ENCODE peak calls at places on chromosomes 5 and 9, in seven cellular contexts. T, Z, U, O, I, S and B are unnamed samples.

GRCh38 chr9:137385061-137385655 is 37.8 kb downstream of the EXD3 start:
- DNase-seq in T (no peak), Z (no peak), U (no peak), O (no peak), I (no peak), S (no peak), B (no peak)

GRCh38 chr5:95281211-95281610 is 3.7 kb downstream of the MCTP1 start:
- DNase-seq in T (peak), Z (no peak), U (no peak), O (no peak), I (no peak), S (peak), B (no peak)

GRCh38 chr5:126806-127205 is 34.8 kb downstream of the PLEKHG4B start:
- DNase-seq in T (no peak), Z (no peak), U (no peak), O (no peak), I (no peak), S (no peak), B (no peak)

GRCh38 chr5:10235350-10235749 is 14.3 kb downstream of the ATPSCKMT start:
- DNase-seq in T (peak), Z (no peak), U (no peak), O (no peak), I (no peak), S (no peak), B (no peak)

GRCh38 chr5:127705120-127705892 is 2.1 kb downstream of the CCDC192 start:
- DNase-seq in T (peak), Z (peak), U (no peak), O (no peak), I (no peak), S (peak), B (peak)

GRCh38 chr5:137791387-137791786 is 37.2 kb upstream of the HNRNPA0 start:
- DNase-seq in T (no peak), Z (no peak), U (no peak), O (no peak), I (no peak), S (no peak), B (no peak)

GRCh38 chr9:137406876-137407589 is 15.9 kb downstream of the EXD3 start:
- DNase-seq in T (peak), Z (no peak), U (peak), O (peak), I (peak), S (peak), B (no peak)

GRCh38 chr9:124054671-124055212 is 43.2 kb downstream of the LHX2 start:
- DNase-seq in T (peak), Z (peak), U (no peak), O (no peak), I (no peak), S (peak), B (peak)

GRCh38 chr9:34540826-34541225 is 18.0 kb upstream of the ENHO start:
- DNase-seq in T (peak), Z (peak), U (no peak), O (no peak), I (no peak), S (peak), B (no peak)

GRCh38 chr5:142886211-142886610 is 116.0 kb downstream of the ARHGAP26 start:
- DNase-seq in T (no peak), Z (no peak), U (no peak), O (no peak), I (no peak), S (no peak), B (no peak)

GRCh38 chr5:91111473-91112238 is 271.5 kb downstream of the ARRDC3 start:
- DNase-seq in T (no peak), Z (no peak), U (no peak), O (no peak), I (no peak), S (peak), B (no peak)

GRCh38 chr5:150642991-150643710 is 2.7 kb downstream of the SYNPO start:
- DNase-seq in T (no peak), Z (no peak), U (no peak), O (peak), I (no peak), S (peak), B (no peak)

GRCh38 chr9:71403106-71403505 is 281.7 kb upstream of the TRPM3 start:
- DNase-seq in T (no peak), Z (no peak), U (no peak), O (no peak), I (no peak), S (no peak), B (no peak)

GRCh38 chr5:40834391-40834848 is 602 bp downstream of the RPL37 start:
- DNase-seq in T (peak), Z (no peak), U (no peak), O (no peak), I (peak), S (peak), B (peak)

GRCh38 chr5:141692919-141693848 is 11.2 kb upstream of the ARAP3 start:
- DNase-seq in T (peak), Z (no peak), U (no peak), O (no peak), I (peak), S (no peak), B (no peak)

GRCh38 chr9:77752566-77752965 is 104.4 kb upstream of the GNA14 start:
- DNase-seq in T (peak), Z (peak), U (no peak), O (no peak), I (no peak), S (peak), B (peak)

GRCh38 chr9:77750284-77750683 is 102.2 kb upstream of the GNA14 start:
- DNase-seq in T (no peak), Z (no peak), U (no peak), O (no peak), I (no peak), S (peak), B (no peak)

GRCh38 chr9:77750981-77751340 is 102.8 kb upstream of the GNA14 start:
- DNase-seq in T (no peak), Z (no peak), U (no peak), O (no peak), I (no peak), S (no peak), B (peak)

GRCh38 chr9:77753183-77753582 is 105.1 kb upstream of the GNA14 start:
- DNase-seq in T (no peak), Z (no peak), U (no peak), O (no peak), I (no peak), S (no peak), B (no peak)

GRCh38 chr9:77751341-77752091 is 103.4 kb upstream of the GNA14 start:
- DNase-seq in T (peak), Z (peak), U (peak), O (no peak), I (no peak), S (peak), B (peak)
- TF ChIP-seq CTCF in T (peak), Z (peak), U (peak), O (no peak), I (peak), S (peak), B (peak)

GRCh38 chr9:7094052-7094451 is 336.3 kb downstream of the KDM4C start:
- DNase-seq in T (peak), Z (no peak), U (peak), O (no peak), I (no peak), S (no peak), B (no peak)
- TF ChIP-seq CTCF in T (peak), Z (peak), U (peak), O (no peak), I (peak), S (peak), B (peak)

DNA sequence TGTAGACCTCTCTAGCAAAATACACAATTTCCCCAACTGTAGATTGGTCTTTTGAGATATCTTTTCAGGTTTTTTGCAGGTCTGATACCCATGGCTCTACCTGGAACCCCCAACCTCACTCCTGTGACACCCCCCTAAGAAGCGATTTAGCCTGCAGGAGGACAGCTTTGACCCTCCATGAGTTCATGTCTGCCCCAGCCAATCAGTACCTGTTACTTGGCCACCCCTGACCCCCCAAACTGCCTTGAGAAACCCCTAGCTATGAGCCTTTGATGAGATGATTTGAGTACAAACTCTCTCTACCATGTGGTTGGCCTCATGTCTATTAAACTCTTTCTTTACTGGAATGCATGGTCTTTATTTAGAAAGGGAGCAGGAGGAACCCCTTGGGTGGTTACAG is 25.7 kb downstream of the ABO start:
- DNase-seq in T (no peak), Z (no peak), U (no peak), O (no peak), I (no peak), S (no peak), B (no peak)
- TF ChIP-seq CTCF in T (no peak), Z (no peak), U (no peak), O (no peak), I (no peak), S (no peak), B (no peak)

DNA sequence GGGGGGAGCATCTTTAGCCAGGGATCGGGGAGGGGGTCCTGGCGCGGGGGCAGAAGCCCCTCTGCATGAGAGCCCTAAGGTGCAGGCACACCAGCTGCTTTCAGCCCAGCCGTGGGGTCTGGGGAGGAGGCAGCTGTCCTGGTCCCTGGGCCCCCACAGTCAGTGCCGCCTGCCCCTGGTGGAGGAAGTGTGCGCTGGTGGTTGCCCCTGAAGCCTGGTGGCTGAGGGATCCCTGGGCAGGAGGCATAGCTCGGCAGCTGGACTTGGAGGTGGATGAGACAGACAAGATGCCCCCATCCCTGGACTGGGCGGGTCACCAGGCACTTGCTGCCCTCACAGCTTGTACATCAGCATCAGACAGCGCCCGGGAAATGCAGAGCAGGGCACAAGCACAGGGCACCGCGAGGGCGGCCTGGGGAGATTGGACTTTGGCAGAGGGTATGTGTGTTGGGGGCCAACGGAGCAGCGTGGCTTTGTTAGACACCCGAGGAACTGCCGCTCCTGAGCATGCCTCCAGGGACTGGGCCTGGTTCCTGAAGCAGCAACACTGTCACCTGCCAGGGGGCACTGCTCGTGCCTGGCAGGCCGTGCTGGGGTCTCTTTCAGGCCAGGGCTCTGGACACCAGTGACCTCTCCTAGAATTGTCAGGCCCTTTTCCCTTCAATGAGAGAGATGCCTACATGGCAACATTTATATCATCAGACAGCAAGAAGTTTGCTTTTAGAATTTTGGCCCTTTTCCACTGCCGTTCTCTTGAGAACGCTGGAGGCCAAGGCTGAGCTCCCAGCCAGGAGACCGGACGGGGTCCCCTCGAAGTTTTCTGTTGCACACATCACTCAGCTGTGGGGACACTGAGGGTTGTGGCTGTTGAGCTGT is 41.9 kb upstream of the CTSL start:
- DNase-seq in T (no peak), Z (no peak), U (no peak), O (no peak), I (no peak), S (no peak), B (no peak)
- TF ChIP-seq CTCF in T (no peak), Z (no peak), U (no peak), O (no peak), I (no peak), S (no peak), B (peak)

GRCh38 chr5:77129386-77129785 is 42.3 kb upstream of the ZBED3 start:
- DNase-seq in T (peak), Z (no peak), U (peak), O (no peak), I (no peak), S (peak), B (peak)
- TF ChIP-seq CTCF in T (peak), Z (peak), U (peak), O (no peak), I (peak), S (peak), B (peak)

DNA sequence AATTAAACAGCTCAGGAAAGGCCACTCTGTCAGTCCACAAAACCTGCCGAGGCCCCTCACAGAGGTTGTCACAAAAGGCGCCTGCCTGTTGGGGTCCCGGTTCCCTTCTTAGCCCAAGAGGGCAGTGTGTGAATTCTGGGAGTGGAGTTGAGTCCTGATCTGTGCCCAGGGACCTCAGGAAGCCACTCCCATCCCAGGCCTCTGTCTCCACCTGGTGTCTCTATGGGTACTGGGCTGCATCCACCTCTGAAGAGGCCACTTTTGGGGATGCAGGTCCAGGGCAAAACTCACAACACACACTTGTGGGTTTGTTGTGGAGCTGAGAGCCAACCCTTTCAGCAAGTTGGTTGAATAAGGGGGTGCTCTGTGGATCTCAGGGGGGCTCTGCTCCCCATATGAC is 74.3 kb upstream of the STXBP1 start:
- DNase-seq in T (no peak), Z (no peak), U (no peak), O (no peak), I (no peak), S (no peak), B (no peak)
- TF ChIP-seq CTCF in T (peak), Z (peak), U (no peak), O (no peak), I (peak), S (peak), B (peak)

DNA sequence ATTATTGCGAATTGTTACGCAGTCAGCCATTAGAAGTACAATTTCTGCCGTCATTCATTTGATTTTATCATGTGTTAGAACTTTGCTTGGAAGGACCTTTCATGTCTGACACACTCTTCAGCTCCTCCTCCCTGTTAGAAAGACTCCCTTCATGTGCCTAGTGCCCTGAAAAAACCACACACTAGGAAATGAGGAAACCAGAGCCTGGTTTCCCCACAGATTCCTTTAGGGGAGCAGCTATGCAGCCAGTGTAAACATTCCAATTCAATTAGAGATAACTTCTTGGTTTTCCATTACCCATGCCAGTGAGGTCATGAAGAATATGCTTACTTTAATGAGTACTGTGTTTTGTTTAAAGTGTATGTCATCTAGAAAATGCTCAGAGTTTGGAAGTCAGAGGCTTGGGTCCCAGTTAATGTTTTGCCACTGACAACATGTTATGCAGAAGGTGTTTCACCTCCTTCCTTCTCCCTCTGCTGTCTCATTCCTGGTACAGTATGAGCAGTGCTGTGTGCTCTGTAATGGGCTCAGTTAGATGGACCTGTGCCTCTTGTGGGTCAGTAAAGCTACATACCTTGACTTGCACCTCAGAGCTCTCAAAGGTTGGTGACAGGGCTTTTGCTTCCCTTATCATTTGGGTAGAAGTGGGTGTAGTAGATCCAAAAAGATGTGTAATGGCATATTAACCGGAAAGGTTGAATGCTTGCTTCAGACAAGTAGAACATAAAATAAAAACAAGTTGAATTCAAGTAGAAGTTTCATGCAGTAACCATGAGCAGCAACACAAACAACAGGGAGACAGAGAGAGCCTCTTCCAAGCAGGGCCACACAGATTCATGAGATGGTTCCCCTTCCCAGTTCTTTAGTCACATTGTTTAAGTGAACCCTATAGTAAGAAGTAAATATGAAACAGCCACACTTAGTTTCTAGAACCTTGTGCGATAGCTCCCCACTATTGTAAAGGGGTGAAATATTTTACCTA is 52.6 kb upstream of the TNFAIP8 start:
- DNase-seq in T (peak), Z (peak), U (no peak), O (no peak), I (no peak), S (peak), B (peak)
- TF ChIP-seq CTCF in T (peak), Z (no peak), U (no peak), O (no peak), I (no peak), S (peak), B (peak)